ENCODE peak calls at places on chromosomes 13 and 19, in four cellular contexts. O is Peyer's patch, H is osteoblast, W is GF-D8. N is an unnamed sample.
A peak's percentile ranks its signal among the peaks of the same experiment; 100 is the strongest.

GRCh38 chr13:113452942-113453901 is at the start of gene ADPRHL1:
- DNase-seq in W (no peak), O (no peak), H (no peak), N (no peak)

GRCh38 chr13:54305377-54305776 is 1276.8 kb downstream of the OLFM4 start:
- DNase-seq in H (no peak), O (no peak), W (no peak), N (no peak)

GRCh38 chr19:9406798-9407352 is 28.5 kb downstream of the ZNF266 start:
- DNase-seq in W (peak; percentile 88), H (peak; percentile 93), O (peak; percentile 49), N (no peak)

GRCh38 chr13:20231839-20232555 is at the start of gene GJB6:
- DNase-seq in H (no peak), O (no peak), W (no peak), N (no peak)

GRCh38 chr19:54209058-54209747 is 8.5 kb downstream of the RPS9 start:
- DNase-seq in O (no peak), H (peak; percentile 69), W (no peak), N (no peak)

GRCh38 chr13:35179494-35179893 is 237.4 kb downstream of the NBEA start:
- DNase-seq in O (no peak), H (no peak), W (no peak), N (no peak)

GRCh38 chr13:104984296-104984818 is 1551.1 kb downstream of the EFNB2 start:
- DNase-seq in H (no peak), W (peak; percentile 89), O (no peak), N (peak; percentile 99)

GRCh38 chr19:31518626-31519025 is 169.4 kb upstream of the TSHZ3 start:
- DNase-seq in O (no peak), H (no peak), W (no peak), N (no peak)

GRCh38 chr13:32318072-32318471 is 2.8 kb downstream of the BRCA2 start:
- DNase-seq in H (no peak), O (no peak), W (no peak), N (no peak)

GRCh38 chr13:52851153-52851962 is 2.9 kb upstream of the PCDH8 start:
- DNase-seq in W (no peak), O (no peak), H (peak; percentile 90), N (peak; percentile 66)

GRCh38 chr19:10888421-10888866 is 17.1 kb downstream of the CARM1 start:
- DNase-seq in W (no peak), H (peak; percentile 29), O (no peak), N (no peak)

GRCh38 chr13:51873837-51874236 is 12.1 kb downstream of the CCDC70 start:
- DNase-seq in H (no peak), O (no peak), W (no peak), N (no peak)